ENCODE peak calls at places on chromosomes 5 and 9, in eight cellular contexts. One of them, this sample, is unnamed.

GRCh38 chr5:169289520-169289919 is 11.4 kb downstream of the SLIT3 start:
- DNase-seq in colonic mucosa: no peak
- DNase-seq in Right ventricle myocardium superior: no peak
- DNase-seq in activated gamma-delta T cell treated with Interleukin-2 at 50 U/mL for 16 hours: no peak
- DNase-seq in GM04503: no peak
- DNase-seq in activated CD8-positive, alpha-beta memory T cell treated with anti-CD3 and anti-CD28 coated beads, Interleukin-2, amount 50 U/mL, for 4 hours: no peak
- DNase-seq in NCI-H146: no peak
- DNase-seq in stimulated activated CD8-positive, alpha-beta memory T cell treated with anti-CD3 and anti-CD28 coated beads, Interleukin-15, amount 100 ng/mL, for 1 hour: no peak
- DNase-seq in this sample: no peak

GRCh38 chr9:13956107-13956506 is 357.8 kb downstream of the NFIB start:
- DNase-seq in activated gamma-delta T cell treated with Interleukin-2 at 50 U/mL for 16 hours: no peak
- DNase-seq in Right ventricle myocardium superior: no peak
- DNase-seq in NCI-H146: no peak
- DNase-seq in colonic mucosa: no peak
- DNase-seq in stimulated activated CD8-positive, alpha-beta memory T cell treated with anti-CD3 and anti-CD28 coated beads, Interleukin-15, amount 100 ng/mL, for 1 hour: no peak
- DNase-seq in activated CD8-positive, alpha-beta memory T cell treated with anti-CD3 and anti-CD28 coated beads, Interleukin-2, amount 50 U/mL, for 4 hours: no peak
- DNase-seq in GM04503: no peak
- DNase-seq in this sample: no peak

GRCh38 chr9:19913151-19913550 is 124.3 kb upstream of the SLC24A2 start:
- DNase-seq in NCI-H146: no peak
- DNase-seq in stimulated activated CD8-positive, alpha-beta memory T cell treated with anti-CD3 and anti-CD28 coated beads, Interleukin-15, amount 100 ng/mL, for 1 hour: no peak
- DNase-seq in activated CD8-positive, alpha-beta memory T cell treated with anti-CD3 and anti-CD28 coated beads, Interleukin-2, amount 50 U/mL, for 4 hours: no peak
- DNase-seq in Right ventricle myocardium superior: no peak
- DNase-seq in colonic mucosa: no peak
- DNase-seq in activated gamma-delta T cell treated with Interleukin-2 at 50 U/mL for 16 hours: no peak
- DNase-seq in GM04503: no peak
- DNase-seq in this sample: no peak

GRCh38 chr5:111706345-111706744 is 50.6 kb downstream of the NREP start:
- DNase-seq in NCI-H146: no peak
- DNase-seq in stimulated activated CD8-positive, alpha-beta memory T cell treated with anti-CD3 and anti-CD28 coated beads, Interleukin-15, amount 100 ng/mL, for 1 hour: no peak
- DNase-seq in GM04503: no peak
- DNase-seq in Right ventricle myocardium superior: no peak
- DNase-seq in activated CD8-positive, alpha-beta memory T cell treated with anti-CD3 and anti-CD28 coated beads, Interleukin-2, amount 50 U/mL, for 4 hours: no peak
- DNase-seq in activated gamma-delta T cell treated with Interleukin-2 at 50 U/mL for 16 hours: no peak
- DNase-seq in colonic mucosa: no peak
- DNase-seq in this sample: no peak

GRCh38 chr5:137075163-137075970 is 423.8 kb downstream of the SPOCK1 start:
- DNase-seq in activated gamma-delta T cell treated with Interleukin-2 at 50 U/mL for 16 hours: no peak
- DNase-seq in colonic mucosa: peak
- DNase-seq in stimulated activated CD8-positive, alpha-beta memory T cell treated with anti-CD3 and anti-CD28 coated beads, Interleukin-15, amount 100 ng/mL, for 1 hour: no peak
- DNase-seq in GM04503: no peak
- DNase-seq in NCI-H146: peak
- DNase-seq in Right ventricle myocardium superior: peak
- DNase-seq in activated CD8-positive, alpha-beta memory T cell treated with anti-CD3 and anti-CD28 coated beads, Interleukin-2, amount 50 U/mL, for 4 hours: no peak
- DNase-seq in this sample: peak

GRCh38 chr9:21383627-21384026 is 1.6 kb downstream of the IFNA2 start:
- DNase-seq in stimulated activated CD8-positive, alpha-beta memory T cell treated with anti-CD3 and anti-CD28 coated beads, Interleukin-15, amount 100 ng/mL, for 1 hour: no peak
- DNase-seq in colonic mucosa: no peak
- DNase-seq in Right ventricle myocardium superior: no peak
- DNase-seq in activated CD8-positive, alpha-beta memory T cell treated with anti-CD3 and anti-CD28 coated beads, Interleukin-2, amount 50 U/mL, for 4 hours: no peak
- DNase-seq in activated gamma-delta T cell treated with Interleukin-2 at 50 U/mL for 16 hours: no peak
- DNase-seq in GM04503: no peak
- DNase-seq in NCI-H146: no peak
- DNase-seq in this sample: no peak

GRCh38 chr9:34457266-34458012 is 931 bp downstream of the FAM219A start:
- DNase-seq in activated gamma-delta T cell treated with Interleukin-2 at 50 U/mL for 16 hours: peak
- DNase-seq in stimulated activated CD8-positive, alpha-beta memory T cell treated with anti-CD3 and anti-CD28 coated beads, Interleukin-15, amount 100 ng/mL, for 1 hour: no peak
- DNase-seq in Right ventricle myocardium superior: peak
- DNase-seq in NCI-H146: peak
- DNase-seq in activated CD8-positive, alpha-beta memory T cell treated with anti-CD3 and anti-CD28 coated beads, Interleukin-2, amount 50 U/mL, for 4 hours: peak
- DNase-seq in GM04503: no peak
- DNase-seq in colonic mucosa: peak
- DNase-seq in this sample: no peak

GRCh38 chr9:30574355-30575151 is 1809.9 kb upstream of the ACO1 start:
- DNase-seq in NCI-H146: no peak
- DNase-seq in activated gamma-delta T cell treated with Interleukin-2 at 50 U/mL for 16 hours: no peak
- DNase-seq in GM04503: no peak
- DNase-seq in stimulated activated CD8-positive, alpha-beta memory T cell treated with anti-CD3 and anti-CD28 coated beads, Interleukin-15, amount 100 ng/mL, for 1 hour: no peak
- DNase-seq in Right ventricle myocardium superior: peak
- DNase-seq in activated CD8-positive, alpha-beta memory T cell treated with anti-CD3 and anti-CD28 coated beads, Interleukin-2, amount 50 U/mL, for 4 hours: no peak
- DNase-seq in colonic mucosa: no peak
- DNase-seq in this sample: no peak

GRCh38 chr9:111099199-111100005 is 61.1 kb upstream of the LPAR1 start:
- DNase-seq in NCI-H146: no peak
- DNase-seq in GM04503: no peak
- DNase-seq in activated gamma-delta T cell treated with Interleukin-2 at 50 U/mL for 16 hours: no peak
- DNase-seq in Right ventricle myocardium superior: no peak
- DNase-seq in stimulated activated CD8-positive, alpha-beta memory T cell treated with anti-CD3 and anti-CD28 coated beads, Interleukin-15, amount 100 ng/mL, for 1 hour: no peak
- DNase-seq in activated CD8-positive, alpha-beta memory T cell treated with anti-CD3 and anti-CD28 coated beads, Interleukin-2, amount 50 U/mL, for 4 hours: no peak
- DNase-seq in colonic mucosa: no peak
- DNase-seq in this sample: no peak

GRCh38 chr9:108634669-108635462 is 220.9 kb downstream of the ACTL7B start:
- DNase-seq in GM04503: peak
- DNase-seq in activated gamma-delta T cell treated with Interleukin-2 at 50 U/mL for 16 hours: no peak
- DNase-seq in Right ventricle myocardium superior: no peak
- DNase-seq in activated CD8-positive, alpha-beta memory T cell treated with anti-CD3 and anti-CD28 coated beads, Interleukin-2, amount 50 U/mL, for 4 hours: no peak
- DNase-seq in NCI-H146: no peak
- DNase-seq in colonic mucosa: no peak
- DNase-seq in stimulated activated CD8-positive, alpha-beta memory T cell treated with anti-CD3 and anti-CD28 coated beads, Interleukin-15, amount 100 ng/mL, for 1 hour: no peak
- DNase-seq in this sample: no peak

GRCh38 chr5:133952729-133953567 is 15.5 kb downstream of the C5orf15 start:
- DNase-seq in colonic mucosa: peak
- DNase-seq in stimulated activated CD8-positive, alpha-beta memory T cell treated with anti-CD3 and anti-CD28 coated beads, Interleukin-15, amount 100 ng/mL, for 1 hour: no peak
- DNase-seq in Right ventricle myocardium superior: peak
- DNase-seq in activated gamma-delta T cell treated with Interleukin-2 at 50 U/mL for 16 hours: no peak
- DNase-seq in NCI-H146: no peak
- DNase-seq in GM04503: peak
- DNase-seq in activated CD8-positive, alpha-beta memory T cell treated with anti-CD3 and anti-CD28 coated beads, Interleukin-2, amount 50 U/mL, for 4 hours: no peak
- DNase-seq in this sample: no peak

GRCh38 chr9:128992995-128993394 is 35.1 kb downstream of the SH3GLB2 start:
- DNase-seq in GM04503: no peak
- DNase-seq in activated CD8-positive, alpha-beta memory T cell treated with anti-CD3 and anti-CD28 coated beads, Interleukin-2, amount 50 U/mL, for 4 hours: no peak
- DNase-seq in NCI-H146: no peak
- DNase-seq in stimulated activated CD8-positive, alpha-beta memory T cell treated with anti-CD3 and anti-CD28 coated beads, Interleukin-15, amount 100 ng/mL, for 1 hour: no peak
- DNase-seq in Right ventricle myocardium superior: no peak
- DNase-seq in activated gamma-delta T cell treated with Interleukin-2 at 50 U/mL for 16 hours: no peak
- DNase-seq in colonic mucosa: no peak
- DNase-seq in this sample: no peak

GRCh38 chr5:56026863-56027300 is 32.1 kb upstream of the IL6ST start:
- DNase-seq in colonic mucosa: no peak
- DNase-seq in activated CD8-positive, alpha-beta memory T cell treated with anti-CD3 and anti-CD28 coated beads, Interleukin-2, amount 50 U/mL, for 4 hours: no peak
- DNase-seq in NCI-H146: no peak
- DNase-seq in GM04503: peak
- DNase-seq in activated gamma-delta T cell treated with Interleukin-2 at 50 U/mL for 16 hours: no peak
- DNase-seq in stimulated activated CD8-positive, alpha-beta memory T cell treated with anti-CD3 and anti-CD28 coated beads, Interleukin-15, amount 100 ng/mL, for 1 hour: no peak
- DNase-seq in Right ventricle myocardium superior: no peak
- DNase-seq in this sample: no peak

GRCh38 chr9:14052346-14052745 is 261.6 kb downstream of the NFIB start:
- DNase-seq in NCI-H146: no peak
- DNase-seq in Right ventricle myocardium superior: no peak
- DNase-seq in activated CD8-positive, alpha-beta memory T cell treated with anti-CD3 and anti-CD28 coated beads, Interleukin-2, amount 50 U/mL, for 4 hours: no peak
- DNase-seq in activated gamma-delta T cell treated with Interleukin-2 at 50 U/mL for 16 hours: no peak
- DNase-seq in stimulated activated CD8-positive, alpha-beta memory T cell treated with anti-CD3 and anti-CD28 coated beads, Interleukin-15, amount 100 ng/mL, for 1 hour: no peak
- DNase-seq in colonic mucosa: no peak
- DNase-seq in GM04503: no peak
- DNase-seq in this sample: no peak

GRCh38 chr9:20315672-20316071 is 306.6 kb downstream of the MLLT3 start:
- DNase-seq in stimulated activated CD8-positive, alpha-beta memory T cell treated with anti-CD3 and anti-CD28 coated beads, Interleukin-15, amount 100 ng/mL, for 1 hour: no peak
- DNase-seq in activated gamma-delta T cell treated with Interleukin-2 at 50 U/mL for 16 hours: no peak
- DNase-seq in colonic mucosa: no peak
- DNase-seq in GM04503: peak
- DNase-seq in Right ventricle myocardium superior: no peak
- DNase-seq in activated CD8-positive, alpha-beta memory T cell treated with anti-CD3 and anti-CD28 coated beads, Interleukin-2, amount 50 U/mL, for 4 hours: no peak
- DNase-seq in NCI-H146: no peak
- DNase-seq in this sample: no peak

This sample was measured in LNCaP clone FGC.